ENCODE peak calls at places on chromosomes 11 and 22, in six cellular contexts. One of them, this sample, is unnamed.

GRCh38 chr11:123451183-123451907 is 21.3 kb downstream of the GRAMD1B start:
- DNase-seq in GM12878: no peak
- DNase-seq in HepG2: no peak
- DNase-seq in GM12891: no peak
- DNase-seq in H1: no peak
- DNase-seq in K562: no peak
- DNase-seq in this sample: no peak

GRCh38 chr11:65576867-65577755 is 1.3 kb downstream of the EHBP1L1 start:
- DNase-seq in K562: no peak
- DNase-seq in GM12891: no peak
- DNase-seq in GM12878: no peak
- DNase-seq in HepG2: peak
- DNase-seq in H1: no peak
- DNase-seq in this sample: no peak

GRCh38 chr22:32605576-32605975 is 131.0 kb downstream of the FBXO7 start:
- DNase-seq in HepG2: no peak
- DNase-seq in K562: no peak
- DNase-seq in GM12891: no peak
- DNase-seq in GM12878: no peak
- DNase-seq in H1: no peak
- DNase-seq in this sample: no peak

GRCh38 chr11:34029176-34029575 is 22.4 kb upstream of the CAPRIN1 start:
- DNase-seq in H1: no peak
- DNase-seq in HepG2: no peak
- DNase-seq in GM12891: no peak
- DNase-seq in GM12878: no peak
- DNase-seq in K562: no peak
- DNase-seq in this sample: no peak

GRCh38 chr11:111944651-111945051 is 7.5 kb downstream of the DIXDC1 start:
- DNase-seq in HepG2: no peak
- DNase-seq in GM12878: no peak
- DNase-seq in K562: no peak
- DNase-seq in GM12891: no peak
- DNase-seq in H1: no peak
- DNase-seq in this sample: no peak

GRCh38 chr11:74936087-74936486 is 12.8 kb downstream of the XRRA1 start:
- DNase-seq in HepG2: no peak
- DNase-seq in GM12891: no peak
- DNase-seq in GM12878: no peak
- DNase-seq in H1: no peak
- DNase-seq in K562: no peak
- DNase-seq in this sample: no peak

GRCh38 chr22:18012528-18012927 is 11.8 kb downstream of the MICAL3 start:
- DNase-seq in GM12891: no peak
- DNase-seq in GM12878: no peak
- DNase-seq in HepG2: no peak
- DNase-seq in H1: no peak
- DNase-seq in K562: no peak
- DNase-seq in this sample: no peak

GRCh38 chr11:116732740-116733385 is 39.9 kb downstream of the BUD13 start:
- DNase-seq in K562: peak
- DNase-seq in GM12878: peak
- DNase-seq in H1: peak
- DNase-seq in GM12891: peak
- DNase-seq in HepG2: peak
- DNase-seq in this sample: peak

GRCh38 chr22:50641696-50642607 is 14.0 kb upstream of the ARSA start:
- DNase-seq in HepG2: peak
- DNase-seq in H1: peak
- DNase-seq in GM12891: no peak
- DNase-seq in GM12878: no peak
- DNase-seq in K562: peak
- DNase-seq in this sample: no peak

GRCh38 chr11:19762266-19762665 is 49.6 kb downstream of the NAV2 start:
- DNase-seq in K562: no peak
- DNase-seq in GM12878: no peak
- DNase-seq in GM12891: no peak
- DNase-seq in HepG2: no peak
- DNase-seq in H1: no peak
- DNase-seq in this sample: no peak

GRCh38 chr11:12110714-12111481 is 508 bp downstream of the MICAL2 start:
- DNase-seq in HepG2: no peak
- DNase-seq in H1: peak
- DNase-seq in GM12878: no peak
- DNase-seq in K562: no peak
- DNase-seq in GM12891: peak
- DNase-seq in this sample: peak

GRCh38 chr11:2995893-2996554 is 3.9 kb upstream of the NAP1L4 start:
- DNase-seq in GM12891: no peak
- DNase-seq in HepG2: no peak
- DNase-seq in GM12878: no peak
- DNase-seq in K562: no peak
- DNase-seq in H1: no peak
- DNase-seq in this sample: no peak

GRCh38 chr11:13354335-13354734 is 76.7 kb downstream of the BMAL1 start:
- DNase-seq in GM12878: no peak
- DNase-seq in H1: no peak
- DNase-seq in K562: peak
- DNase-seq in GM12891: no peak
- DNase-seq in HepG2: no peak
- DNase-seq in this sample: no peak

GRCh38 chr22:45830531-45831245 is 146.3 kb downstream of the WNT7B start:
- DNase-seq in H1: no peak
- DNase-seq in GM12891: no peak
- DNase-seq in GM12878: no peak
- DNase-seq in K562: no peak
- DNase-seq in HepG2: no peak
- DNase-seq in this sample: no peak

GRCh38 chr11:70853103-70853830 is 399.1 kb downstream of the SHANK2 start:
- DNase-seq in GM12891: no peak
- DNase-seq in GM12878: no peak
- DNase-seq in HepG2: no peak
- DNase-seq in H1: no peak
- DNase-seq in K562: no peak
- DNase-seq in this sample: no peak

GRCh38 chr11:70851308-70851707 is 401.1 kb downstream of the SHANK2 start:
- DNase-seq in K562: no peak
- DNase-seq in GM12891: no peak
- DNase-seq in H1: no peak
- DNase-seq in GM12878: no peak
- DNase-seq in HepG2: no peak
- DNase-seq in this sample: no peak

GRCh38 chr11:70854891-70855556 is 397.4 kb downstream of the SHANK2 start:
- DNase-seq in HepG2: no peak
- DNase-seq in K562: no peak
- DNase-seq in GM12891: no peak
- DNase-seq in GM12878: no peak
- DNase-seq in H1: no peak
- DNase-seq in this sample: no peak

GRCh38 chr11:70851907-70852306 is 400.5 kb downstream of the SHANK2 start:
- DNase-seq in HepG2: no peak
- DNase-seq in GM12878: no peak
- DNase-seq in GM12891: no peak
- DNase-seq in K562: no peak
- DNase-seq in H1: no peak
- DNase-seq in this sample: no peak

GRCh38 chr11:70854201-70854600 is 398.2 kb downstream of the SHANK2 start:
- DNase-seq in H1: no peak
- DNase-seq in GM12891: no peak
- DNase-seq in K562: no peak
- DNase-seq in HepG2: no peak
- DNase-seq in GM12878: no peak
- DNase-seq in this sample: no peak
- TF ChIP-seq POLR2AphosphoS5 in H1: no peak
- TF ChIP-seq POLR2AphosphoS5 in GM12891: no peak
- TF ChIP-seq POLR2AphosphoS5 in K562: no peak
- TF ChIP-seq POLR2AphosphoS5 in HepG2: no peak
- TF ChIP-seq POLR2AphosphoS5 in GM12878: no peak
- TF ChIP-seq POLR2AphosphoS5 in this sample: no peak

GRCh38 chr11:47948137-47948536 is 32.2 kb upstream of the PTPRJ start:
- DNase-seq in HepG2: no peak
- DNase-seq in GM12878: no peak
- DNase-seq in GM12891: no peak
- DNase-seq in K562: peak
- DNase-seq in H1: no peak
- DNase-seq in this sample: no peak

GRCh38 chr11:47943721-47944554 is 36.4 kb upstream of the PTPRJ start:
- DNase-seq in K562: peak
- DNase-seq in H1: peak
- DNase-seq in GM12891: no peak
- DNase-seq in GM12878: no peak
- DNase-seq in HepG2: no peak
- DNase-seq in this sample: no peak

GRCh38 chr11:47950396-47950795 is 30.0 kb upstream of the PTPRJ start:
- DNase-seq in GM12891: no peak
- DNase-seq in K562: no peak
- DNase-seq in H1: no peak
- DNase-seq in GM12878: peak
- DNase-seq in HepG2: no peak
- DNase-seq in this sample: no peak

GRCh38 chr11:47944555-47945128 is 35.7 kb upstream of the PTPRJ start:
- DNase-seq in H1: no peak
- DNase-seq in GM12891: no peak
- DNase-seq in GM12878: no peak
- DNase-seq in HepG2: no peak
- DNase-seq in K562: no peak
- DNase-seq in this sample: no peak

GRCh38 chr11:47946682-47947575 is 33.4 kb upstream of the PTPRJ start:
- DNase-seq in GM12891: no peak
- DNase-seq in H1: no peak
- DNase-seq in HepG2: no peak
- DNase-seq in K562: peak
- DNase-seq in GM12878: no peak
- DNase-seq in this sample: no peak
- TF ChIP-seq TAF1 in GM12891: no peak
- TF ChIP-seq TAF1 in H1: no peak
- TF ChIP-seq TAF1 in HepG2: no peak
- TF ChIP-seq TAF1 in K562: peak
- TF ChIP-seq TAF1 in GM12878: no peak
- TF ChIP-seq TAF1 in this sample: no peak

DNA sequence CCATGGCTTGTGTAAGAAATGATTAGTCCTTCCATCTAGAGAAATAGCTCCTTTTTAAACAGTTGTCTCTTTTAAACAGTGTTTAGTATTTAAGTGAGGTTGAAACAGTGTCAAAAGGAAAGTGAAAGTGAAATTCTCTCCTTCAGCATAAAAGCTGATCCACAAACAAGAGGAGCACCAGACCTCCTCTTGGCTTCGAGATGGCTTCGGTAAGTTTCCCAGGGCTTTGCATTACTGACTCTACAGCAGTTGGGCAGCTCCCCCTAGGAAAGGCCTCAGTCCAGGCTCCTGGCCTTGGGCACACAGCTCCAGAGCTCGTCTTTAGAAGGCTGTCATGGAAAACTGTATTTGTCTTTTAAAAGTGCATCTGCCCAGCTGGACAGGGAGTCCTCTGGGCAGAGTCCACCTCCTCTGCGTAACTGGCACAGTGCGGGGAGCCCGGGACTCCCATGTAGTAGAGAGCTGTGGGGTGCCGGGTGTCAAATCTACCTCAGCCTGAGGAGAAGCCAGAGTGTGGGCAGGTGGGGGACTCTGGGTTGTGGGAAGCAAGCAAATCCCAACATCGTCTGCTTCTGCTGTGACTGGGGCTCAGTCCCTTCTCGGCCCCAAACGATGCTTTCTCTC is at the start of gene PLAAT4:
- DNase-seq in H1: no peak
- DNase-seq in GM12878: peak
- DNase-seq in GM12891: no peak
- DNase-seq in HepG2: peak
- DNase-seq in K562: peak
- DNase-seq in this sample: peak
- TF ChIP-seq POLR2A in H1: no peak
- TF ChIP-seq POLR2A in GM12878: no peak
- TF ChIP-seq POLR2A in GM12891: no peak
- TF ChIP-seq POLR2A in HepG2: no peak
- TF ChIP-seq POLR2A in K562: no peak
- TF ChIP-seq POLR2A in this sample: no peak

GRCh38 chr11:6321961-6322362 is 1.7 kb upstream of the CAVIN3 start:
- DNase-seq in GM12878: no peak
- DNase-seq in H1: no peak
- DNase-seq in HepG2: no peak
- DNase-seq in K562: no peak
- DNase-seq in GM12891: no peak
- DNase-seq in this sample: no peak

GRCh38 chr11:6319879-6320410 is 356 bp downstream of the CAVIN3 start:
- DNase-seq in GM12891: peak
- DNase-seq in K562: peak
- DNase-seq in H1: no peak
- DNase-seq in GM12878: no peak
- DNase-seq in HepG2: no peak
- DNase-seq in this sample: peak

GRCh38 chr11:6321356-6321755 is 1.1 kb upstream of the CAVIN3 start:
- DNase-seq in K562: no peak
- DNase-seq in GM12878: no peak
- DNase-seq in H1: no peak
- DNase-seq in GM12891: no peak
- DNase-seq in HepG2: no peak
- DNase-seq in this sample: no peak

GRCh38 chr11:6320411-6321207 is at the start of gene CAVIN3:
- DNase-seq in GM12878: peak
- DNase-seq in HepG2: no peak
- DNase-seq in GM12891: peak
- DNase-seq in H1: peak
- DNase-seq in K562: no peak
- DNase-seq in this sample: peak

DNA sequence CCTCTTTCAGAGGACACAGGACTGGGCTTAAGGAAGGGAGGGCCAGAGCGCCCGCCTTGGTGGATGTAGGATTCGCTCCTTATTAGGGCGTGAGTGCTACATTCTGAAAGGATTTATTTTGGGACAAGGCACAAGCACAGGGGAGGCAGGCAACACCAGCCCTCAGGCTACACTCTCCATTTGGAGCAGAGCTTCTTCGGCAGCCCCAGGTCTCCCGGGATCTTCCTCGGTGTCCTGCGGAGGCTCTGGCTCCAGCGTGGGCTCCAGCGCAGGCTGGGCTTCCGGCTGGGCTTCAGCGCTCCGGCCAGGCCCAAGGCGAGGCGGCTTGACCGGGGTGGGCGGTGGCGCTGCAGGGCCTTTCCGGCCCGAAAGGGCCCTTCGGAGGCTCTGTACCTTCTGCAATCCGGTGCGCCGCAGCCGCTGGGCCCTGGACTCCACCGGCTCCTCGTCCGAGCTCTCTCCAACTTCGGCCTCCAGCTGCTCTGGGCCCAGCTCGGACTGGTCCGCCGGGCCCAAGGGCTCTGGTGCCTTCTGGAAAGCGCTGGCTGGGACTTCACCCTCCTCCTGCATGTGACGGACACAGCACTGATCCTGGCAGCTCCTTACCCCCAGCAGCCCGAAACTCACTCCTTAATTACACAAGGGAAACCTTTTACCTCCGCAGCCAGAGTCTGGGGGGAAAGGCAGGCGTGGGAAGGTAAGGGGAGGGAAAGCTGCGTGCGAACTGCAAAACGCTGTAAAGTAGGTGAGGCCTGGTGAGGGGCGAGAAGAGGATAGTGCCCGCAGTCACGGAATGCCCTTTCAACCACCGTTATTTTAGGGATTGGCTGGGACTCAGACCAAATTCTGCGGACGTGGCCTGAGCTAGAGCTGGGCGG is 1.1 kb downstream of the CAVIN3 start:
- DNase-seq in K562: no peak
- DNase-seq in H1: peak
- DNase-seq in GM12878: no peak
- DNase-seq in HepG2: no peak
- DNase-seq in GM12891: no peak
- DNase-seq in this sample: no peak
- TF ChIP-seq POLR2AphosphoS5 in K562: no peak
- TF ChIP-seq POLR2AphosphoS5 in H1: peak
- TF ChIP-seq POLR2AphosphoS5 in GM12878: no peak
- TF ChIP-seq POLR2AphosphoS5 in HepG2: no peak
- TF ChIP-seq POLR2AphosphoS5 in GM12891: no peak
- TF ChIP-seq POLR2AphosphoS5 in this sample: no peak